ENCODE peak calls at places on chromosomes 16 and 17, in four cellular contexts. D is H1, X is GM12878, E is HepG2. J is an unnamed sample.

GRCh38 chr17:82675476-82676245 is 22.8 kb downstream of the RAB40B start:
- DNase-seq in D (no peak), X (no peak), E (no peak), J (no peak)

GRCh38 chr16:69833791-69834282 is 71.7 kb downstream of the WWP2 start:
- DNase-seq in D (no peak), X (no peak), E (peak), J (no peak)

GRCh38 chr16:75138636-75139035 is 9.7 kb upstream of the ZFP1 start:
- DNase-seq in D (peak), X (no peak), E (no peak), J (no peak)

GRCh38 chr16:65071371-65072311 is 50.2 kb downstream of the CDH11 start:
- DNase-seq in D (no peak), X (no peak), E (no peak), J (no peak)

GRCh38 chr17:8210761-8211458 is 535 bp upstream of the AURKB start:
- DNase-seq in D (peak), X (no peak), E (peak), J (no peak)

GRCh38 chr17:80663783-80664206 is 119.2 kb downstream of the RPTOR start:
- DNase-seq in D (no peak), X (no peak), E (no peak), J (no peak)

GRCh38 chr17:64214950-64215349 is 48.1 kb downstream of the TEX2 start:
- DNase-seq in D (no peak), X (no peak), E (no peak), J (no peak)

GRCh38 chr17:56771975-56772374 is 61.7 kb downstream of the C17orf67 start:
- DNase-seq in D (no peak), X (no peak), E (no peak), J (no peak)

GRCh38 chr16:89685916-89686315 is 573 bp upstream of the CDK10 start:
- DNase-seq in D (no peak), X (no peak), E (no peak), J (no peak)

GRCh38 chr16:10180771-10181163 is 1.5 kb downstream of the GRIN2A start:
- DNase-seq in D (peak), X (no peak), E (peak), J (peak)

GRCh38 chr16:87764600-87765472 is 950 bp downstream of the KLHDC4 start:
- DNase-seq in D (no peak), X (no peak), E (no peak), J (no peak)

GRCh38 chr17:78706271-78706915 is 75.7 kb downstream of the CYTH1 start:
- DNase-seq in D (no peak), X (peak), E (no peak), J (no peak)

GRCh38 chr16:27995378-27995777 is 68.1 kb downstream of the GSG1L start:
- DNase-seq in D (no peak), X (no peak), E (no peak), J (no peak)

GRCh38 chr16:2019500-2019899 is at the start of gene NPW:
- DNase-seq in D (peak), X (no peak), E (no peak), J (peak)

GRCh38 chr16:50207652-50208051 is 54.5 kb downstream of the TENT4B start:
- DNase-seq in D (no peak), X (no peak), E (no peak), J (no peak)

GRCh38 chr17:7842950-7843535 is 9.0 kb downstream of the KDM6B start:
- DNase-seq in D (peak), X (no peak), E (peak), J (no peak)

GRCh38 chr17:49748791-49749190 is 15.1 kb downstream of the FAM117A start:
- DNase-seq in D (no peak), X (peak), E (no peak), J (no peak)

GRCh38 chr17:48563867-48564199 is 14.3 kb downstream of the HOXB4 start:
- DNase-seq in D (no peak), X (no peak), E (no peak), J (no peak)

GRCh38 chr17:4986403-4986802 is 1.1 kb downstream of the CAMTA2 start:
- DNase-seq in D (no peak), X (no peak), E (no peak), J (no peak)

GRCh38 chr17:45750779-45751440 is 33.2 kb upstream of the CRHR1 start:
- DNase-seq in D (no peak), X (no peak), E (no peak), J (no peak)

GRCh38 chr16:13168091-13168572 is 266.7 kb downstream of the SHISA9 start:
- DNase-seq in D (no peak), X (no peak), E (no peak), J (peak)

GRCh38 chr17:64055183-64056142 is 35.0 kb upstream of the ICAM2 start:
- DNase-seq in D (no peak), X (no peak), E (no peak), J (no peak)

GRCh38 chr17:30290696-30291570 is 811 bp downstream of the BLMH start:
- DNase-seq in D (no peak), X (no peak), E (peak), J (peak)

GRCh38 chr16:4321286-4322120 is 5.6 kb downstream of the GLIS2 start:
- DNase-seq in D (no peak), X (no peak), E (no peak), J (no peak)

GRCh38 chr17:82021728-82022309 is 859 bp downstream of the CENPX start:
- DNase-seq in D (no peak), X (no peak), E (no peak), J (peak)

GRCh38 chr17:66302761-66303626 is 581 bp downstream of the PRKCA start:
- DNase-seq in D (peak), X (no peak), E (peak), J (peak)

GRCh38 chr17:6724009-6724408 is 10.8 kb upstream of the SLC13A5 start:
- DNase-seq in D (no peak), X (no peak), E (no peak), J (no peak)

GRCh38 chr17:82871056-82871775 is 31.4 kb upstream of the ZNF750 start:
- DNase-seq in D (no peak), X (peak), E (no peak), J (no peak)

DNA sequence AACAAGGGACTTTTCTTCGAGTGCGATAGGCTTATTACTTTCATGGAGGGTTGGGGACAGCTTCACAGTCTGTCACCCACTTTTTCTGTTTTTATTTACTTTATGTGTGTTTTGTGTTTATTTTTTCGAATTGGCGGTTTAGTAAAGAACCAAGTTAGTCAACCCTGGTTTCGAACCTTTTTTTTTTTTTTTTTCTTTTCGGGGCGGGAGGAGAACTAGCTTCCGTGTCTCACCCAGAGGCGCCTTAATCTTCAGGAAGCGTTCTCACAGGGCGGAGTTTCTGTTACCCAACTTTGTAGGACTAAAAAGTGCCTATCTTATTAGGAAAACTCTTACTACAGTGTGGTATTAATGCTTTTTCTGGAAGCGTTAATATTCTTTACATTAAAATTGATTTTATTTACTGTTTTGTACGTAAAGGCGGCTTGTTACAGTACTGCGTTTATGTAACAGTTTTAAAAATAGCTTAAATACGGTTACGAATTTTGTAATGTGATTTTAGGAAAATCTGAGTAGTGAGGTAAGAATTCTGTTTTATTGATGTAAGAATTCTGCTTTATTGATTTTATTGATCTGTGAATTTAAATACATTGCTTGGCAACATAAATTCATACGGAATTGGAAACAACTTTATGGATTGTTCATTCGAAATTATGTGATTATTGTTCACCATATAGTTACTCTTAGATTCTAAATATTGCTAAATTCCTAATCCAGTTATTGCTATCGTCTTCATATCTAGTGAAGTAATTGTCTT is 883 bp downstream of the ZNF207 start:
- DNase-seq in D (no peak), X (no peak), E (peak), J (no peak)
- TF ChIP-seq HDAC6 in D (no peak), X (no peak), E (no peak), J (no peak)

GRCh38 chr16:85515830-85516397 is 97.2 kb upstream of the GSE1 start:
- DNase-seq in D (no peak), X (no peak), E (peak), J (no peak)
- TF ChIP-seq HDAC6 in D (no peak), X (no peak), E (no peak), J (no peak)

DNA sequence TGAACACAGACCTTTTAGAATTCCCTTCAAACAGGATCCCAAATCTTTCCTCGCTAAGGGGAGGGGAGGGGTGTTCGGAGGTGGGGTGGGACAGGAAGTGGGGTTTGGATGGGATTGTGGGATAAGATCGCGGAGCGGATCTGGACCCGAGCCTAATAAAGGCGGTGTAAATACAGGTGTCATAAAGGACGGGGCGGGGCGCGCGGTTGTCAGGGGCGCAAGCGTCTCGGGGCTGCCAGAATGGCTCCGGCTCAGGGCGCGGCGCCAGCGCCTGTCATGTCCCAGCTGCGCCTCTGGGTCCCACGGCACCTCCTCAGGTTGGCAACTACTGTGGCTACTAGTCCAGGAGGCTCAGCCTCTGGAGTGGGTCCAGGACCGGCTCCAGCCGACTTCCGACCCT is 59.8 kb upstream of the FBXO47 start:
- DNase-seq in D (peak), X (no peak), E (no peak), J (peak)
- TF ChIP-seq HDAC6 in D (no peak), X (no peak), E (no peak), J (no peak)

DNA sequence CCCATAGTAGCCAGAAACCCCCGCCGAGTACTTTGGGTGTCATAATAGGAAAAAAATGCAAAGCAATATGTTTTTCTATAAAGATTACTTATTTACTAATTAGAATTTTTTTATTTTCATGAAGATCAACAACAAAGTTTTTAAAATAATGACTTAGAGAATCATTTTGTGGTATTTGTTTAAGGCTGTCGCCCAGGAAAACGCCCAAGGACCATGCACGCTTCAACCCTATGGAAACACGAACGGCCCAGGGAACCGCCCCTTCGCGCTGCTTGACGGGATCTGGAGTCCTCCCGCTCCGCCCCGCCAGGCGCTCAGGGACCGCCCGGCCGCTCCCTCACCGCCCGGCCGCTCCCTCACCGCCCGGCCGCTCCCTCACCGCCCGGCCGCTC is 408 bp upstream of the KPNA2 start:
- DNase-seq in D (peak), X (no peak), E (no peak), J (no peak)
- TF ChIP-seq HDAC6 in D (no peak), X (no peak), E (no peak), J (no peak)

GRCh38 chr16:48329138-48329537 is 56.1 kb downstream of the SIAH1 start:
- DNase-seq in D (no peak), X (no peak), E (no peak), J (no peak)
- TF ChIP-seq HDAC6 in D (no peak), X (no peak), E (no peak), J (no peak)

GRCh38 chr17:39104046-39104445 is 47.4 kb downstream of the PLXDC1 start:
- DNase-seq in D (no peak), X (no peak), E (no peak), J (peak)
- TF ChIP-seq HDAC6 in D (no peak), X (no peak), E (no peak), J (no peak)

DNA sequence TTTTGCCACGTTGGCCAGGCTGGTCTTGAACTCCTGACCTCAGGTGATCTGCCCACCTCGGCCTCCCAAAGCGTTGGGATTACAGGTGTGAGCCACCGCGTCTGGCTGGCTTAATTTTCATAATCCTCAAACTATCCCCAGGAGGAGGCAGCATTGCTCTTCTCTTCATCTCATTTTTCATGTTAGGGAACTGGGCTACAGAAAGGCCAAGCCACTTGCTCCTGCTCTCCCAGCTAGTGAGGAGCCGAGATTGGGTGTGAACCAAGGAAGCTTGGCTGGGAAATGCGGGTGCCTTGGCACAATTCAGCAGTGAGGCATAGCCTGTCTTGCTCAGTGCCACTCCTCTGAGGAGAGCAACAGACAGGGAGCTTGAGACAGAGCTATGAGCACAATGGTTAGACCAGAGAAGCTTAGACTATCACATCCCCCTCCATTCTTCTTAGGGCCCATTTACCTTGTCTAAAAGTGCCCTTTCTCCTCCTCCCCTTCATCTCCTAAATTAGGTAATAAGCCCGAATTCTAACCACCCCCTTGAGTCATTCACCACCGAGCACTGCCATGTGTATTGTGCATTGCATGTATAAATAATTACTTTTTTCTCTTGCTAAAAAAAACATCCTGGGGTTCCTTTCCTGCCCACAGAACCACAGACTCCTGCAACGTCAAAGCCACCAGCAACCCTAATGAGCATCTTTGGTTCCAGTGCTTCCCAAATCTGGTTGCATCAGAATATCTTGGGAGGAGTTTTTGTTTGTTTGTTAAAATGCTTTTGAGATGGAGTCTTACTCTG is 20.0 kb upstream of the KIF19 start:
- DNase-seq in D (no peak), X (no peak), E (no peak), J (no peak)
- TF ChIP-seq HDAC6 in D (no peak), X (no peak), E (no peak), J (no peak)

DNA sequence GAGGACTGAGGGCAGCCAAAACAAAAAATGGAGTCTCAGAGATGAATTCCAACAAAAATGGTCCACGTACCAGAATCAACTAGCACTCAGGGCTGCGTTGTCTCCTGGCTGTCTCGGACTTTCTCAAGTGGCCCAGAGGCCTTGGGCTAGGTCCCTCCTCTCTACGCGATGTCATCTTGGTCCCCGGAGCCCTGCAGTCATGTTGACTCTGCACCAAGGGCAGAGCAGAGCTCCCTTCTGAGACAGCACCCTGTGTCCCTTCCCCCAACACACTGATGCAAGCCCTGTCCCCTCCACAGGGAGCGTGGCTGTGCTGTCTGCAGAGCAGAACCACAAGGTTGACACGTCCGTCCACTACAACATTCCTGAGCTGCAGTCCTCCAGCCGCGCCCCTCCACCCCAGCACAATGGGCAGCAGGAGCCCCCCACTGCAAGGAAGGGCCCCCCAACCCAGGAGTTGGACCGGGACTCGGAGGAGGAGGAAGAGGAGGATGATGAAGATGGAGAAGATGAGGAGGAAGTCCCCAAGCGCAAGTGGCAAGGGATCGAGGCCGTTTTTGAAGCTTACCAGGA is 20.8 kb downstream of the GINS2 start:
- DNase-seq in D (no peak), X (no peak), E (no peak), J (no peak)
- TF ChIP-seq HDAC6 in D (no peak), X (no peak), E (no peak), J (no peak)

GRCh38 chr16:56479469-56479868 is 28.1 kb downstream of the OGFOD1 start:
- DNase-seq in D (no peak), X (no peak), E (no peak), J (no peak)

GRCh38 chr16:56481468-56482112 is 30.2 kb downstream of the OGFOD1 start:
- DNase-seq in D (no peak), X (no peak), E (no peak), J (no peak)

GRCh38 chr16:56483394-56483793 is 32.0 kb downstream of the OGFOD1 start:
- DNase-seq in D (no peak), X (no peak), E (no peak), J (no peak)

GRCh38 chr16:56482667-56483236 is 31.4 kb downstream of the OGFOD1 start:
- DNase-seq in D (no peak), X (no peak), E (no peak), J (no peak)

DNA sequence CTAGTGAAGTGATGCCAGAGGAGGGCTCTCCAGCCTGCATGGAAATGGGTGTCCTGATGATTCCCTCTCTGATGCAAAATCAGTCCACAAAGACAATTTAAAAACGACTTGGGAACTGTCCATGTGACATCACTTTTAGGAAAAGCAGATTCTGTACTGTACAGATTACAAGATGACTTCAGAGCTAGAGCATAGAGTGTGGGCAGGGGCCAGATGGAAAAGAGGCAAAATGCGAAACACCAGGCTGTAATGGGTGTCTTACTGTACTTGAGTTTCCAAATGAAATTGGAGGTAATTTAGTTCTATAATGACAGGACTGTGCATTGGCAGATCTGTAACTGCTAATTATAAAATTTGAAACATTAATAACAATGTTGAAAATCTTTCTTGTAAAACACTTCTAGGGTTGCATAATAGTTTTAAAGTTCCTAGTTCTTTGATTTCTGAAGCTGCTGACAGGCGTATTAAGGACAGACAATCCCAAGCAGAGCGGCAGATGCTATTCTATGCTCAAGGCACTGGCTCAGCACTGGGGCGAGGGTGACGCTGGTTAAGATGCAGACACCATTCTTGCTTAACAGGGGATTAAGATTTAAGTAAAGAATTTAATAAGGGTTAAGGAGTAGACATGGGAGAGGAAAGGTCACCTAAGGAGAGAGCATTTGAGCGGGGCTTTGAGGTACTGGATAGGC is 29.6 kb downstream of the OGFOD1 start:
- DNase-seq in D (no peak), X (no peak), E (no peak), J (no peak)
- TF ChIP-seq HDAC6 in D (no peak), X (no peak), E (no peak), J (no peak)